ENCODE peak calls at places on chromosomes 1 and 21, in four cellular contexts. L is trophoblast cell, O is mesenchymal stem cell, Y is H9. D is an unnamed sample.

GRCh38 chr1:53585116-53585515 is 125.9 kb downstream of the DMRTB1 start:
- DNase-seq in O (peak; percentile 86), L (no peak), Y (peak; percentile 2), D (peak; percentile 83)

GRCh38 chr1:62530516-62531154 is 66.7 kb upstream of the ANGPTL3 start:
- DNase-seq in O (peak; percentile 40), Y (peak; percentile 84), L (peak; percentile 12), D (peak; percentile 40)

GRCh38 chr1:206565973-206566372 is 46.3 kb downstream of the EIF2D start:
- DNase-seq in Y (no peak), L (no peak), O (no peak), D (no peak)

GRCh38 chr21:16305686-16306085 is 575.9 kb downstream of the USP25 start:
- DNase-seq in L (no peak), Y (no peak), O (no peak), D (no peak)

GRCh38 chr1:227942716-227943261 is 4.9 kb downstream of the WNT9A start:
- DNase-seq in O (no peak), Y (no peak), L (no peak), D (no peak)

GRCh38 chr1:31637915-31638673 is 6.6 kb downstream of the PEF1 start:
- DNase-seq in O (no peak), L (no peak), Y (no peak), D (no peak)

GRCh38 chr1:25990702-25991395 is 7.0 kb downstream of the PAFAH2 start:
- DNase-seq in O (no peak), Y (no peak), L (no peak), D (no peak)

GRCh38 chr1:89622895-89623294 is 10.0 kb upstream of the LRRC8C start:
- DNase-seq in Y (no peak), L (no peak), O (peak; percentile 36), D (peak; percentile 38)

GRCh38 chr1:53349369-53349705 is 21.5 kb upstream of the LRP8 start:
- DNase-seq in O (no peak), Y (peak; percentile 23), L (no peak), D (no peak)

GRCh38 chr1:29900727-29901126 is 664.4 kb downstream of the PTPRU start:
- DNase-seq in L (no peak), O (no peak), Y (no peak), D (no peak)

GRCh38 chr1:50851466-50851865 is 108.6 kb downstream of the FAF1 start:
- DNase-seq in L (no peak), O (no peak), Y (no peak), D (no peak)

GRCh38 chr1:50853325-50853724 is 106.7 kb downstream of the FAF1 start:
- DNase-seq in L (no peak), O (no peak), Y (no peak), D (no peak)

GRCh38 chr1:50857702-50858101 is 102.4 kb downstream of the FAF1 start:
- DNase-seq in Y (no peak), O (no peak), L (no peak), D (no peak)

GRCh38 chr1:50851034-50851433 is 109.0 kb downstream of the FAF1 start:
- DNase-seq in Y (no peak), O (no peak), L (no peak), D (no peak)

GRCh38 chr1:50852889-50853288 is 107.2 kb downstream of the FAF1 start:
- DNase-seq in Y (no peak), O (no peak), L (no peak), D (no peak)
- H4K8ac ChIP-seq in Y (no peak overlapping the region), O (no peak overlapping the region), L (no peak overlapping the region), D (no peak overlapping the region)

DNA sequence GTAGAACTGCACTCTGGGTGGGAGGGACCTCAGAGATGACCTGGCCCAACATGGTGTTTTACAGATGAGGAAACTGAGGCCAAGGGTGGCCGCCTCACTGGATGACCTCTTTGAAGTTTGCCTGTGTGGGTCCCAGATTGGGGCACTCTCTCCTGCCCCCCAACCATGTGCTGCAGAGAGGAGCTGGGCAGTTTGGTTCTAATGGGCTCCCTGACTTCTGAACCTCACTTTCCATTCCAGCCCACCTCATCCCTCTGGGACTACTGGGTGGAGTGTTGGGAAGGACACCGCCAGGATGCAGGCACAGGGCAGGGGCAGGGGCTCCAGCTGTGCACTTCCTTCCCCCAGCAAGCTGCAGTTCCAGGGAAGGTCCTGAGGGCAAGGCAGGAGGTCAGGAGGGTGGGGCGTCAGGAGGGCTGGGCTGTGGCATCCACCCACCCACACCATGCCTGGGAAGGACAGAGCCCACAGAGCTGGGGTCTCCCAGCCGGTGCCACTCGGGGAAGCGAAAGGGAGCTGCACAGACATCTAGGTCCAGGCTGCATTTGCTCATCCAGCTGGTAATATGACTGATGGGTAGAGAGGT is 10.3 kb upstream of the EPS8L3 start:
- DNase-seq in L (no peak), Y (no peak), O (no peak), D (no peak)
- H4K8ac ChIP-seq in L (no peak overlapping the region), Y (no peak overlapping the region), O (peak overlapping the region; percentile 33), D (no peak overlapping the region)

GRCh38 chr1:2216767-2217058 is 11.4 kb upstream of the SKI start:
- DNase-seq in O (no peak), Y (no peak), L (no peak), D (no peak)
- H4K8ac ChIP-seq in O (no peak overlapping the region), Y (no peak overlapping the region), L (no peak overlapping the region), D (no peak overlapping the region)

GRCh38 chr1:235326719-235327558 is 1.0 kb downstream of the ARID4B start:
- DNase-seq in O (peak; percentile 58), Y (peak; percentile 41), L (peak; percentile 16), D (no peak)
- H4K8ac ChIP-seq in O (peak overlapping the region; percentile 60), Y (no peak overlapping the region), L (peak overlapping the region; percentile 93), D (no peak overlapping the region)

GRCh38 chr1:200282497-200283122 is 127.2 kb downstream of the ZNF281 start:
- DNase-seq in Y (peak; percentile 36), O (no peak), L (no peak), D (no peak)
- H4K8ac ChIP-seq in Y (no peak overlapping the region), O (no peak overlapping the region), L (no peak overlapping the region), D (no peak overlapping the region)

D was measured in IMR-90.